ENCODE peak calls at places on chromosomes 5 and 9, in nine cellular contexts. C, O, I, H, Y, P, L, S and W are unnamed samples.

GRCh38 chr9:117034862-117035261 is 347.8 kb downstream of the TRIM32 start:
- DNase-seq in H (no peak), O (no peak), I (no peak), Y (peak; percentile 2), C (no peak), S (no peak), P (no peak), L (no peak), W (no peak)

GRCh38 chr5:77847814-77848290 is 71.7 kb upstream of the TBCA start:
- DNase-seq in I (no peak), S (no peak), O (no peak), Y (no peak), H (no peak), C (no peak), P (no peak), L (no peak), W (no peak)

GRCh38 chr9:85742630-85742928 is 825 bp upstream of the AGTPBP1 start:
- DNase-seq in S (no peak), L (no peak), P (no peak), I (no peak), O (no peak), C (no peak), Y (peak; percentile 72), H (no peak), W (no peak)

GRCh38 chr5:147509041-147509709 is 693 bp downstream of the DPYSL3 start:
- DNase-seq in I (no peak), H (no peak), S (no peak), C (peak; percentile 80), L (peak; percentile 42), Y (peak; percentile 16), P (peak; percentile 57), O (no peak), W (no peak)

GRCh38 chr9:84166828-84167400 is 173.6 kb downstream of the SLC28A3 start:
- DNase-seq in H (no peak), P (no peak), Y (no peak), S (no peak), O (no peak), C (no peak), I (no peak), L (no peak), W (no peak)

GRCh38 chr9:112864413-112864812 is 26.3 kb downstream of the SLC46A2 start:
- DNase-seq in H (no peak), L (no peak), C (no peak), P (no peak), I (no peak), O (no peak), S (no peak), Y (no peak), W (no peak)

GRCh38 chr9:81604306-81605153 is 84.8 kb downstream of the TLE1 start:
- DNase-seq in L (no peak), Y (peak; percentile 48), O (no peak), H (no peak), I (no peak), S (no peak), C (no peak), P (no peak), W (no peak)

GRCh38 chr9:12680757-12681156 is 12.4 kb upstream of the TYRP1 start:
- DNase-seq in O (no peak), S (no peak), L (no peak), I (no peak), P (no peak), C (no peak), H (no peak), Y (no peak), W (no peak)

DNA sequence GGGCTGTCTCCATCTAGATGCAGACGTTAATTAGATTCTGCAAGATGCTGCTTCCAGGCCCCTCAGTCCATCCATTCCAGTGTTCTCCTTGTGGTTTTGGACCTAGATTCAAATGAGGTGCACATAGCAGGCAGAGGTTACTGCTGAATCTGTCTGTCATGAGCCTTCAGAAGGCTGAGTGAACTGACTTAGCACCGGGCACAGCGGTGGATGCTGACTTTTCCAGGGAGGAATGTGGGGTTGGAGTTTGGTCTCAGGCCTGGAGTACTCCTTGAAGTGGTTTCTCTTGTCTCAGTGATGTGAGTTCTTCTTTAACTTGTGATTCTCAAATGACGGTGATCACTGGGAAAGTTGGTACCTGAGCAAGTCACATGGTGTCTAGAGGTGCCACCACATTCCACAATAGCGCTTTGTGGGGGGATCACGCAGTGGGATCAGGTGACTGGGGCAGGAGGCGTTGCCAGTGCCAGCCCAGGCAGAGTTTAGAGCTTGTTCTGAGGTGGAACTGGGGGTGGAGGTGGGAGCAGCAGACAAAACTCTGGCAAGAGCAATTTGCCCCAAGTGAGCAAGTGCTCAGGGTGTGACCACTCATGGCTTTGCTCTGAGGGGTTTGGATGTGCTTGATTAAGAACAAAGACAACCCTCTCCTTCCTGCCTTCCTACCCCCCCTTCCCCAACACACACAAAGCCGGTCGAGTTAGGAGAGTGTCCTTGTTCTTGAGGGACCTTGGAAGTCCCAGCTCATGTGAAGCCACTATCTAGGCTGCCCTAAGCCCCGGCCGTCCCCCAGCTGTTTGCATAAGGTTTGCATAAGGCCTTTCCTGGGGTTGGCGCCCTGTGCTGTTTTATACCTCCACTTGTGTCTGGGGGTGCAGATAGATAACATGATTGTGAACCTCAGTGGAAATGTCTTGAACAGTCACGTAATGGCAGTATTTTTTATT is 25.1 kb downstream of the JADE2 start:
- DNase-seq in P (no peak), O (peak; percentile 55), C (no peak), Y (peak; percentile 59), H (no peak), S (no peak), L (no peak), I (no peak), W (peak; percentile 76)
- TF ChIP-seq POLR2A in P (no peak), O (no peak), C (no peak), Y (no peak), H (no peak), S (no peak), L (no peak), I (no peak), W (no peak)

GRCh38 chr5:73339711-73340110 is 108.9 kb downstream of the FOXD1 start:
- DNase-seq in O (no peak), S (no peak), P (no peak), Y (no peak), I (no peak), C (no peak), L (no peak), H (no peak), W (no peak)

GRCh38 chr5:73336366-73336765 is 112.2 kb downstream of the FOXD1 start:
- DNase-seq in S (no peak), O (no peak), Y (peak; percentile 58), I (no peak), P (no peak), L (no peak), C (no peak), H (no peak), W (no peak)

GRCh38 chr5:73339165-73339564 is 109.4 kb downstream of the FOXD1 start:
- DNase-seq in S (no peak), Y (no peak), I (no peak), P (no peak), C (no peak), H (no peak), L (no peak), O (no peak), W (no peak)

GRCh38 chr5:73337586-73337985 is 111.0 kb downstream of the FOXD1 start:
- DNase-seq in Y (no peak), H (no peak), P (no peak), L (no peak), C (no peak), O (no peak), I (no peak), S (no peak), W (no peak)

GRCh38 chr5:73338201-73339126 is 110.1 kb downstream of the FOXD1 start:
- DNase-seq in P (no peak), C (no peak), O (no peak), Y (peak; percentile 89), H (peak; percentile 50), S (no peak), L (no peak), I (peak; percentile 3), W (peak; percentile 32)
- H3K27ac ChIP-seq in P (no peak overlapping the region), C (no peak overlapping the region), O (no peak overlapping the region), Y (peak overlapping the region; percentile 3), H (peak overlapping the region; percentile 85), S (no peak overlapping the region), L (no peak overlapping the region), I (no peak overlapping the region), W (no peak overlapping the region)

GRCh38 chr5:131637694-131638093 is 2.7 kb upstream of the RAPGEF6 start:
- DNase-seq in H (no peak), C (no peak), L (no peak), P (no peak), O (no peak), I (no peak), S (no peak), Y (no peak), W (no peak)

GRCh38 chr5:131633830-131634229 is 1.2 kb downstream of the RAPGEF6 start:
- DNase-seq in O (no peak), Y (no peak), I (no peak), H (no peak), L (no peak), P (no peak), S (no peak), C (no peak), W (no peak)

GRCh38 chr5:131634996-131635754 is at the start of gene RAPGEF6:
- DNase-seq in I (peak; percentile 99), O (peak; percentile 98), C (peak; percentile 100), H (peak; percentile 96), P (peak; percentile 98), Y (peak; percentile 100), S (peak; percentile 91), L (peak; percentile 99), W (peak; percentile 99)

GRCh38 chr5:131635755-131636479 is 888 bp upstream of the RAPGEF6 start:
- DNase-seq in P (no peak), O (no peak), L (no peak), I (no peak), H (no peak), S (peak; percentile 15), Y (no peak), C (no peak), W (no peak)

GRCh38 chr5:131634666-131634995 is 398 bp downstream of the RAPGEF6 start:
- DNase-seq in C (no peak), S (peak; percentile 52), Y (peak; percentile 46), O (peak; percentile 54), P (no peak), H (peak; percentile 33), I (peak; percentile 65), L (peak; percentile 53), W (no peak)
- TF ChIP-seq CTCF in C (no peak), S (peak; percentile 33), Y (no peak), O (peak; percentile 4), P (no peak), H (no peak), I (no peak), L (no peak), W (peak; percentile 31)

GRCh38 chr5:41924872-41925554 is at the start of gene FBXO4:
- DNase-seq in H (peak; percentile 66), O (peak; percentile 85), L (peak; percentile 85), S (peak; percentile 87), I (peak; percentile 71), Y (peak; percentile 78), P (peak; percentile 83), C (peak; percentile 92), W (peak; percentile 85)
- TF ChIP-seq POLR2A in H (peak; percentile 19), O (no peak), L (peak; percentile 42), S (peak; percentile 94), I (peak; percentile 82), Y (peak; percentile 84), P (peak; percentile 60), C (peak; percentile 24), W (peak; percentile 65)